ENCODE peak calls at places on chromosomes 4 and X, in four cellular contexts. X is H1, T is SK-N-SH, U is HepG2. Z is an unnamed sample.

GRCh38 chr4:142211444-142211843 is 575.1 kb downstream of the IL15 start:
- DNase-seq in X (no peak), T (no peak), U (no peak), Z (no peak)

GRCh38 chr4:710916-711315 is 5.3 kb downstream of the PCGF3 start:
- DNase-seq in X (no peak), T (no peak), U (no peak), Z (no peak)

GRCh38 chr4:5787311-5787710 is 76.3 kb downstream of the EVC start:
- DNase-seq in X (no peak), T (no peak), U (no peak), Z (no peak)

GRCh38 chrX:793216-793770 is 162.7 kb downstream of the SHOX start:
- DNase-seq in X (no peak), T (no peak), U (no peak), Z (no peak)

GRCh38 chr4:165326831-165327210 is 648 bp upstream of the MSMO1 start:
- DNase-seq in X (no peak), T (peak; percentile 41), U (peak; percentile 57), Z (no peak)

GRCh38 chrX:87063622-87064021 is 454.0 kb upstream of the KLHL4 start:
- DNase-seq in X (no peak), T (no peak), U (no peak), Z (no peak)

GRCh38 chr4:96874657-96875056 is 1034.8 kb downstream of the PDHA2 start:
- DNase-seq in X (peak; percentile 9), T (no peak), U (no peak), Z (no peak)

GRCh38 chrX:143664302-143664701 is 28.4 kb upstream of the SLITRK4 start:
- DNase-seq in X (no peak), T (peak; percentile 11), U (no peak), Z (no peak)

GRCh38 chr4:124177647-124178425 is 534.7 kb downstream of the ANKRD50 start:
- DNase-seq in X (no peak), T (no peak), U (no peak), Z (no peak)

GRCh38 chr4:22389240-22389871 is 126.5 kb downstream of the ADGRA3 start:
- DNase-seq in X (peak; percentile 27), T (peak; percentile 35), U (peak; percentile 59), Z (peak; percentile 7)

GRCh38 chrX:153460826-153461225 is 9.6 kb downstream of the HAUS7 start:
- DNase-seq in X (no peak), T (peak; percentile 83), U (peak; percentile 15), Z (peak; percentile 55)

GRCh38 chr4:56909083-56909981 is 1.6 kb downstream of the REST start:
- DNase-seq in X (no peak), T (peak; percentile 67), U (peak; percentile 28), Z (peak; percentile 47)

GRCh38 chr4:123453006-123453685 is 56.6 kb downstream of the SPRY1 start:
- DNase-seq in X (no peak), T (no peak), U (no peak), Z (no peak)

GRCh38 chr4:81913427-81913878 is 441.7 kb upstream of the RASGEF1B start:
- DNase-seq in X (peak; percentile 54), T (peak; percentile 46), U (peak; percentile 48), Z (peak; percentile 8)

GRCh38 chrX:74613350-74614192 is 853 bp downstream of the RLIM start:
- DNase-seq in X (no peak), T (peak; percentile 26), U (peak; percentile 6), Z (no peak)

GRCh38 chrX:40806511-40807220 is 71.3 kb upstream of the MED14 start:
- DNase-seq in X (no peak), T (no peak), U (no peak), Z (no peak)

GRCh38 chr4:80240976-80241375 is 25.5 kb upstream of the FGF5 start:
- DNase-seq in X (no peak), T (no peak), U (no peak), Z (no peak)

GRCh38 chr4:8463811-8464210 is 23.2 kb downstream of the TRMT44 start:
- DNase-seq in X (no peak), T (no peak), U (no peak), Z (no peak)

GRCh38 chr4:48792348-48793006 is 12.4 kb upstream of the FRYL start:
- DNase-seq in X (no peak), T (no peak), U (no peak), Z (no peak)

GRCh38 chr4:78784255-78784654 is 8.1 kb downstream of the BMP2K start:
- DNase-seq in X (no peak), T (no peak), U (no peak), Z (no peak)

GRCh38 chr4:6242271-6243029 is 27.2 kb upstream of the WFS1 start:
- DNase-seq in X (no peak), T (no peak), U (no peak), Z (no peak)

GRCh38 chr4:41580007-41580406 is 42.0 kb downstream of the LIMCH1 start:
- DNase-seq in X (no peak), T (no peak), U (no peak), Z (no peak)

GRCh38 chrX:7120578-7121219 is 26.8 kb upstream of the STS start:
- DNase-seq in X (no peak), T (no peak), U (peak; percentile 69), Z (no peak)

GRCh38 chr4:159046683-159047082 is 56.2 kb upstream of the RAPGEF2 start:
- DNase-seq in X (no peak), T (no peak), U (peak; percentile 87), Z (no peak)

GRCh38 chrX:141989134-141989533 is 85.4 kb downstream of the MAGEC1 start:
- DNase-seq in X (no peak), T (no peak), U (no peak), Z (no peak)

GRCh38 chr4:17385403-17385802 is 126.5 kb downstream of the QDPR start:
- DNase-seq in X (no peak), T (no peak), U (no peak), Z (no peak)

GRCh38 chr4:155953151-155954117 is at the start of gene CTSO:
- DNase-seq in X (no peak), T (peak; percentile 89), U (peak; percentile 22), Z (peak; percentile 51)

DNA sequence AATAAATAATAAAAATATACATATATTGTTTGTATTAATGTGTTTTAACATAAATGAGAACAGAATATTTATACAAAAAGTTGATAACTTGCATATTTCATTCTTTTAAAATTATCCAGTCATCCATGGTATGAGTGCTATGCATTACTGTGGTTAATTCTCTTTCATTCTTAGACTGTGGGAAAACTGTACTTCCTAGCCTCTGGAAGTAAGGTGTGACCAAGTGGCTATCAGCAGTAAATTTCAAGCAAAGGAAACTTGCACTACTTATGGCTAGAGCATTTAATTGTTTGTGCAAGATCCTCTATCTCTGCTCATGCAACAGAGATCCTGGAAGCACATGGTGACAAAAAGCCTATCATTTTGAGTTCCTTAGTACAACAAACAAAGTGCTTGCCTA is 1054.5 kb upstream of the PABPC4L start:
- DNase-seq in X (no peak), T (no peak), U (no peak), Z (no peak)
- TF ChIP-seq TAF1 in X (no peak), T (no peak), U (no peak), Z (no peak)

GRCh38 chr4:186132577-186133277 is 28.2 kb downstream of the FAM149A start:
- DNase-seq in X (peak; percentile 34), T (no peak), U (no peak), Z (no peak)
- TF ChIP-seq TAF1 in X (no peak), T (no peak), U (no peak), Z (no peak)

DNA sequence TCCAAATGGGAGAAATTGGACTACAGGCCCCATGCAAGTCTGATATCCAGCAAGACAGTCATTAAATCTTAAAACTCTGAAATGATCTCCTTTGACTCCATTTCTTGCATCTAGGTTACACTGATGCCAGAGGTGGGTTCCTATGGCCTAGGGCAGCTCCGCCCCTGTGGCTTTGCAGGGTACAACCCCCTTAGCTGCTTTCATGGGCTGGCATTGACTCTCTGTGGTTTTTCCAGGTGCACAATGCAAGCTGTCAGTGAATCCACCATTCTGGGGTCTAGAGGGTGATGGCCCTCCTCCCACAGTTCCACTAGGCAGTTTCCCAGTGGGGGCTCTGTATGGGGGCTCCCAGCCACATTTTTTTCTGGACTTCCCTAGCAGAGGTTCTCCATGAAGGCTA is 228.5 kb upstream of the ADAMTS3 start:
- DNase-seq in X (no peak), T (no peak), U (no peak), Z (no peak)
- TF ChIP-seq TAF1 in X (no peak), T (no peak), U (no peak), Z (no peak)

DNA sequence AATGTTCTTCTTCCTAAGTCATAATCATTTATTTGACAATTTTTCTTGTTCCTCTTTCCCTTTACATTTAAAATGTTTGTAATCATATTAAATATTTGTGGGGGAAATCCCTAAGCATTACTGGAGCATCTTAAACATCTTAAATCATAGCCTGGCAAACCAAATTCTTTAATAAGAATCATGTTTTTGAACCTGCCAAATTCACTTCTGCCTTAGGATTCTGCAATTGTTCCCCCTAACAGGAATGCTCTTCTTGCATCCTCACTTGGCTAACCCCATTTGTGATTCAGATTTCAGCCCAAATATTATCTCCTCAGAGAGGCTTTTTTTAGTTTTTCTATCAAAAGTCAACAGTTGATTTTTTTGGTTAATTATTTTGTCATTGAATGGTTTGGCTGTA is 241.2 kb downstream of the MAPK10 start:
- DNase-seq in X (no peak), T (no peak), U (no peak), Z (no peak)
- TF ChIP-seq TAF1 in X (no peak), T (no peak), U (no peak), Z (no peak)

GRCh38 chr4:30537462-30537861 is 182.7 kb upstream of the PCDH7 start:
- DNase-seq in X (no peak), T (no peak), U (no peak), Z (no peak)
- TF ChIP-seq TAF1 in X (no peak), T (no peak), U (no peak), Z (no peak)

GRCh38 chr4:149796381-149796780 is 19.3 kb downstream of the IQCM start:
- DNase-seq in X (no peak), T (no peak), U (no peak), Z (no peak)

GRCh38 chr4:149791836-149792235 is 23.8 kb downstream of the IQCM start:
- DNase-seq in X (no peak), T (no peak), U (no peak), Z (no peak)

GRCh38 chr4:149790172-149790907 is 25.3 kb downstream of the IQCM start:
- DNase-seq in X (no peak), T (no peak), U (no peak), Z (no peak)

GRCh38 chr4:149795256-149795655 is 20.4 kb downstream of the IQCM start:
- DNase-seq in X (no peak), T (no peak), U (peak; percentile 23), Z (no peak)

GRCh38 chr4:149793459-149793858 is 22.2 kb downstream of the IQCM start:
- DNase-seq in X (no peak), T (no peak), U (no peak), Z (no peak)
- TF ChIP-seq TAF1 in X (no peak), T (no peak), U (no peak), Z (no peak)

DNA sequence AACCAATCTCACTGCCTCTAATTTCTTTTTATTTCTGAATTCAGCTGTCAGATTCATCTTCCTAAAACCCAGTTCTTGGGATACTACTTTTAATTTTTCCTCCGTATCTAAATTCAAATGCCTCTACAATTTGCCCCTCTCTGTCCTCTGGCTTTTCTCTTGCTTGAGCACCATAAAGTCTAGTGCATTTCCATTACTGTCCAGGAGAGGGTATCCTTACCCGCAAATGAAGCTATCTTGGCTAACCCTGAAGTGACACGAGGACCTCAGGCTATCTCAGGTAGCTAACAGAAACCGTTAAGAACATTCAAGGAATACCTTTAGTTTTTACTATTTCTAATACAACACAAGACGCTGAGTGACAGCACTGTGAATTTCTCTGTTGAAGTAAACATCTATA is 49.4 kb upstream of the PRR32 start:
- DNase-seq in X (no peak), T (peak; percentile 22), U (no peak), Z (peak; percentile 5)
- TF ChIP-seq TAF1 in X (no peak), T (no peak), U (no peak), Z (no peak)

Z was measured in GM12891.